ENCODE peak calls at places on chromosome 5, in eight cellular contexts. Y is gastrocnemius medialis; L is neuronal stem cell; F is NCI-H187 treated with DMSO at 0.1 percent for 48 hours; A is T1000; B is HEK293T; D is stimulated activated CD4-positive, alpha-beta T cell treated with anti-CD3 and anti-CD28 coated beads, Interleukin-1b, Interleukin-23, amount 100 ng/mL, for 24 hours; U is EH. R is an unnamed sample.

GRCh38 chr5:156529902-156530301 is 202.9 kb downstream of the SGCD start:
- DNase-seq in Y (no peak), L (no peak), F (no peak), A (no peak), B (no peak), D (no peak), U (no peak), R (no peak)

GRCh38 chr5:38323645-38324295 is 65.4 kb downstream of the EGFLAM start:
- DNase-seq in Y (no peak), L (no peak), F (no peak), A (peak; percentile 39), B (no peak), D (no peak), U (peak; percentile 64), R (no peak)

GRCh38 chr5:143350790-143351603 is 52.5 kb downstream of the NR3C1 start:
- DNase-seq in Y (no peak), L (no peak), F (no peak), A (no peak), B (no peak), D (no peak), U (peak; percentile 88), R (no peak)

GRCh38 chr5:154211611-154212390 is 21.3 kb downstream of the GALNT10 start:
- DNase-seq in Y (no peak), L (no peak), F (no peak), A (no peak), B (no peak), D (no peak), U (peak; percentile 94), R (no peak)

GRCh38 chr5:27702339-27702820 is 664.0 kb upstream of the CDH9 start:
- DNase-seq in Y (no peak), L (peak; percentile 62), F (no peak), A (no peak), B (peak; percentile 18), D (no peak), U (no peak), R (peak; percentile 75)

GRCh38 chr5:39082995-39083394 is 8.8 kb upstream of the RICTOR start:
- DNase-seq in Y (no peak), L (no peak), F (no peak), A (no peak), B (no peak), D (no peak), U (no peak), R (no peak)

GRCh38 chr5:9589049-9589835 is 40.9 kb downstream of the TAS2R1 start:
- DNase-seq in Y (no peak), L (no peak), F (no peak), A (no peak), B (no peak), D (no peak), U (no peak), R (no peak)

GRCh38 chr5:79378510-79379186 is 135.3 kb downstream of the HOMER1 start:
- DNase-seq in Y (no peak), L (no peak), F (no peak), A (no peak), B (no peak), D (no peak), U (no peak), R (no peak)

GRCh38 chr5:54909911-54910870 is 75.2 kb downstream of the ESM1 start:
- DNase-seq in Y (no peak), L (no peak), F (no peak), A (no peak), B (no peak), D (no peak), U (peak; percentile 84), R (no peak)

GRCh38 chr5:20656262-20656661 is 668.3 kb upstream of the CDH18 start:
- DNase-seq in Y (no peak), L (no peak), F (no peak), A (no peak), B (no peak), D (no peak), U (no peak), R (no peak)

R was measured in mesendoderm.